ENCODE peak calls at places on chromosome 7, in eight cellular contexts. H is dermis blood vessel endothelial cell; J is stomach; Q is stimulated activated CD4-positive, alpha-beta T cell treated with anti-CD3 and anti-CD28 coated beads, Interleukin-4, amount 100 ng/mL, for 24 hours; M is OCI-LY7; C is ureter; D is skeletal muscle cell; F is lower lobe of right lung. Z is an unnamed sample.

GRCh38 chr7:140593583-140593982 is 47.0 kb downstream of the DENND2A start:
- DNase-seq in Q (no peak), H (no peak), M (no peak), F (no peak), J (no peak), D (no peak), C (no peak), Z (no peak)

GRCh38 chr7:42479452-42480303 is 242.7 kb upstream of the GLI3 start:
- DNase-seq in D (no peak), J (no peak), C (no peak), F (no peak), Q (no peak), H (no peak), M (no peak), Z (no peak)

GRCh38 chr7:132685301-132685700 is 109.0 kb upstream of the PLXNA4 start:
- DNase-seq in H (no peak), C (no peak), M (no peak), F (no peak), D (no peak), J (no peak), Q (no peak), Z (no peak)

GRCh38 chr7:80277434-80278427 is 143.1 kb downstream of the GNAI1 start:
- DNase-seq in M (no peak), D (no peak), F (no peak), C (no peak), J (no peak), Q (no peak), H (peak), Z (peak)

GRCh38 chr7:74029094-74029785 is 1.3 kb downstream of the ELN start:
- DNase-seq in F (no peak), C (no peak), D (no peak), H (peak), Q (no peak), M (no peak), J (no peak), Z (no peak)

GRCh38 chr7:129719980-129720732 is 108.6 kb downstream of the NRF1 start:
- DNase-seq in D (no peak), J (no peak), M (peak), C (no peak), F (no peak), H (no peak), Q (no peak), Z (no peak)

GRCh38 chr7:29937132-29937531 is 52.5 kb downstream of the SCRN1 start:
- DNase-seq in F (no peak), J (no peak), C (no peak), Q (no peak), M (no peak), D (no peak), H (no peak), Z (no peak)

GRCh38 chr7:133706016-133706415 is 421.1 kb upstream of the LRGUK start:
- DNase-seq in J (no peak), C (no peak), F (no peak), D (no peak), M (no peak), H (no peak), Q (no peak), Z (no peak)

GRCh38 chr7:70446448-70447143 is 685.3 kb upstream of the GALNT17 start:
- DNase-seq in F (no peak), D (no peak), C (no peak), J (no peak), M (no peak), H (no peak), Q (no peak), Z (no peak)

GRCh38 chr7:362416-363096 is 72.6 kb downstream of the FOXL3 start:
- DNase-seq in C (no peak), H (peak), D (no peak), M (no peak), Q (peak), F (peak), J (no peak), Z (no peak)

Z was measured in GM04503.